ENCODE peak calls at places on chromosomes 6 and 20, in eight cellular contexts. W is cardiac fibroblast, G is fibroblast of the aortic adventitia, C is MCF 10A, L is heart right ventricle, K is mesothelial cell of epicardium, A is tibial artery, O is SK-N-SH. M is an unnamed sample.
A peak's percentile ranks its signal among the peaks of the same experiment; 100 is the strongest.

GRCh38 chr6:157982297-157982579 is 575 bp downstream of the SYNJ2 start:
- DNase-seq in W (peak; percentile 42), G (peak; percentile 30), C (peak; percentile 40), L (no peak), K (peak; percentile 65), A (peak; percentile 69), O (no peak), M (peak; percentile 69)

GRCh38 chr6:100719883-100720682 is 161.0 kb downstream of the ASCC3 start:
- DNase-seq in W (peak; percentile 70), G (peak; percentile 57), C (peak; percentile 41), L (no peak), K (no peak), A (no peak), O (peak; percentile 2), M (no peak)

GRCh38 chr6:141986457-141986856 is 146.3 kb upstream of the GJE1 start:
- DNase-seq in W (no peak), G (no peak), C (no peak), L (no peak), K (no peak), A (no peak), O (no peak), M (no peak)

GRCh38 chr20:37729452-37729851 is 35.6 kb downstream of the CTNNBL1 start:
- DNase-seq in W (no peak), G (no peak), C (no peak), L (no peak), K (no peak), A (no peak), O (no peak), M (no peak)

GRCh38 chr20:35315199-35316020 is 23.2 kb upstream of the FAM83C start:
- DNase-seq in W (no peak), G (peak; percentile 28), C (no peak), L (no peak), K (no peak), A (no peak), O (no peak), M (no peak)

GRCh38 chr6:33014841-33015634 is 5.6 kb upstream of the HLA-DOA start:
- DNase-seq in W (peak; percentile 92), G (peak; percentile 93), C (peak; percentile 72), L (no peak), K (no peak), A (no peak), O (peak; percentile 71), M (peak; percentile 78)

GRCh38 chr20:40434122-40434521 is 254.9 kb downstream of the MAFB start:
- DNase-seq in W (no peak), G (no peak), C (no peak), L (no peak), K (no peak), A (no peak), O (no peak), M (no peak)

GRCh38 chr20:58389324-58389967 is 417 bp downstream of the VAPB start:
- DNase-seq in W (peak; percentile 52), G (no peak), C (peak; percentile 24), L (no peak), K (peak; percentile 54), A (peak; percentile 67), O (peak; percentile 74), M (peak; percentile 49)

GRCh38 chr6:5055118-5055517 is 30.0 kb upstream of the PPP1R3G start:
- DNase-seq in W (no peak), G (no peak), C (no peak), L (no peak), K (no peak), A (no peak), O (no peak), M (no peak)

GRCh38 chr6:53426544-53427270 is 78.0 kb upstream of the ELOVL5 start:
- DNase-seq in W (no peak), G (no peak), C (peak; percentile 25), L (no peak), K (no peak), A (no peak), O (no peak), M (peak; percentile 41)

GRCh38 chr6:27250955-27251671 is 3.6 kb downstream of the PRSS16 start:
- DNase-seq in W (peak; percentile 36), G (no peak), C (peak; percentile 94), L (peak; percentile 25), K (peak; percentile 93), A (peak; percentile 74), O (peak; percentile 59), M (peak; percentile 93)

GRCh38 chr6:142118926-142119325 is 13.8 kb upstream of the GJE1 start:
- DNase-seq in W (peak; percentile 6), G (peak; percentile 22), C (no peak), L (no peak), K (no peak), A (no peak), O (no peak), M (no peak)

GRCh38 chr20:7257719-7258466 is 490.4 kb downstream of the BMP2 start:
- DNase-seq in W (no peak), G (no peak), C (no peak), L (peak; percentile 18), K (no peak), A (no peak), O (no peak), M (no peak)

GRCh38 chr6:143726015-143726647 is 48.4 kb downstream of the PHACTR2 start:
- DNase-seq in W (no peak), G (no peak), C (no peak), L (no peak), K (no peak), A (no peak), O (no peak), M (no peak)

GRCh38 chr20:59031326-59032022 is 661 bp downstream of the ATP5F1E start:
- DNase-seq in W (no peak), G (no peak), C (no peak), L (no peak), K (no peak), A (no peak), O (no peak), M (no peak)

GRCh38 chr20:37435607-37436006 is 85.4 kb upstream of the NNAT start:
- DNase-seq in W (no peak), G (no peak), C (no peak), L (no peak), K (no peak), A (no peak), O (no peak), M (no peak)

GRCh38 chr6:118171852-118172251 is 264.8 kb downstream of the SLC35F1 start:
- DNase-seq in W (no peak), G (no peak), C (peak; percentile 10), L (no peak), K (no peak), A (no peak), O (no peak), M (no peak)

GRCh38 chr20:23165307-23165750 is 79.2 kb upstream of the CD93 start:
- DNase-seq in W (no peak), G (no peak), C (no peak), L (no peak), K (peak; percentile 42), A (peak; percentile 54), O (no peak), M (no peak)
- TF ChIP-seq CTCF in W (no peak), G (no peak), C (peak; percentile 24), L (no peak), K (no peak), A (no peak), O (no peak), M (no peak)

GRCh38 chr6:108561742-108562502 is 1.2 kb downstream of the FOXO3 start:
- DNase-seq in W (no peak), G (no peak), C (peak; percentile 40), L (peak; percentile 48), K (peak; percentile 61), A (peak; percentile 73), O (peak; percentile 54), M (no peak)

GRCh38 chr6:108560463-108561308 is at the start of gene FOXO3:
- DNase-seq in W (peak; percentile 96), G (peak; percentile 81), C (peak; percentile 89), L (peak; percentile 93), K (peak; percentile 83), A (peak; percentile 97), O (peak; percentile 94), M (peak; percentile 66)

GRCh38 chr6:108564178-108564577 is 3.5 kb downstream of the FOXO3 start:
- DNase-seq in W (peak; percentile 73), G (peak; percentile 97), C (peak; percentile 87), L (no peak), K (no peak), A (no peak), O (no peak), M (no peak)

GRCh38 chr6:108563292-108563691 is 2.6 kb downstream of the FOXO3 start:
- DNase-seq in W (no peak), G (no peak), C (no peak), L (no peak), K (no peak), A (no peak), O (no peak), M (no peak)

DNA sequence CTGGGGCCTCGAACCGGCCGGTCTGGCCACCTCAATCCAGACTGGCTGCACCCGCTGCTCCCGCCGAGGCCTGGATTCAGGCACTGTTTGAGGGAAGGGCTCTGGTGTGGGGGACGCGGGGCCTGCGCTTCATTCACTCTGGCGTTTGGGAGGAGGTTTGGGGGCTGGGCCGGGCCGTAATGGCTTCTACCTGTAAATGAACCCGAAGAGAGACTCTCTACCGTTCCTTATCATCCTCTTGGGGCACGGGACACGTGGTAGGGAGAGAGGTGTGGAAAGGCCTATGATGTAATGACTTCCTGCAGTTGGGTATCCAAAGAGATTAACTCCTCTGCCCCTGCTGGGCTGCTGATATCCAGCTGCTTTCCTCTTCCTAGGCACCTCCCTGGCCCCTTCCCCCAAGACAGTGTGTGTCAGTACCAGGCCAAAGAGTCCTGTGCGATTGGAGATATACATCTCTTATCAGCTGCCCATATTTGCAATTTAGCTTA is 1.8 kb downstream of the FOXO3 start:
- DNase-seq in W (peak; percentile 85), G (peak; percentile 81), C (peak; percentile 91), L (peak; percentile 34), K (peak; percentile 49), A (peak; percentile 83), O (peak; percentile 69), M (no peak)
- TF ChIP-seq CTCF in W (no peak), G (peak; percentile 25), C (no peak), L (no peak), K (no peak), A (no peak), O (no peak), M (no peak)

DNA sequence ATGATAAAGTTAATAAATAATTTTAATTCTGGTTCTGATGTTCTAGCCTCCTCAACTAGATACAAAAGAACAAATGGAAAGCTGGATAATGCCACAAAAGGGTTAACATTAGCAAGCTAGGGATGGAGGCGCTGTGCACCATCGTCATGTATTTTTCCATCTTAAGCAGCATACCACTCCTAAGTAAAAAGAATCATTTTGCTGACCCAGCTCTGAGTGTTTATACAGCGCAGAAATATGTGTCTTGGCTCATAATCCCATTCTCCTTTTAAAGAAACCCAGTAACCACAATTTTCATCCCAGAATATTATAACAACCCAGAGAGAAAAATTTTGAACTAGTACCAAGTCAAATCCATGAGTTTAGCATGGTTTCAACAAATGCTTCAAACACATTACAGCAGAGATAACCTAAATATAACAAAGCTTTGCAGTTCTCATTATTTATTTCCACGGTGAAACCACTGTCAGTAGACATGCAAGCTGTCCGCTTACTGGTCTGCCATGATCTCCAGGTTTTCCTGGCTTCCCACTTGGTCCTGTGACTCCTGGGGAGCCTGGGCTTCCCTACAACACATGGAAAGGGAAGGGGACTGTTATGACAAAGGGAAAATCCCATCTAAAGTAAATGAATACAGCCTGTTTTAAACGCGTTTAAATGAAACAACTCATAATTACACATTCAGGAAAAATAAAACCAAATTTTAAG is 111.1 kb downstream of the COL12A1 start:
- DNase-seq in W (peak; percentile 87), G (peak; percentile 94), C (no peak), L (no peak), K (no peak), A (no peak), O (no peak), M (no peak)
- TF ChIP-seq CTCF in W (no peak), G (peak; percentile 19), C (no peak), L (no peak), K (no peak), A (no peak), O (peak; percentile 16), M (no peak)

GRCh38 chr6:3147914-3148757 is 9.2 kb downstream of the TUBB2A start:
- DNase-seq in W (no peak), G (no peak), C (no peak), L (no peak), K (no peak), A (no peak), O (no peak), M (no peak)
- TF ChIP-seq CTCF in W (no peak), G (no peak), C (no peak), L (no peak), K (no peak), A (no peak), O (no peak), M (no peak)

M was measured in GM13976.